ENCODE peak calls at places on chromosomes 5 and 9, in six cellular contexts. H is nucleus accumbens, Z is NCI-H460, J is NCI-H1105 treated with DMSO at 0.1 percent for 48 hours, M is renal cortical epithelial cell, O is GM20000. Y is an unnamed sample.

GRCh38 chr5:52657231-52657645 is 130.5 kb upstream of the ITGA1 start:
- DNase-seq in H (no peak), Z (peak; percentile 48), J (peak; percentile 85), M (peak; percentile 72), O (peak; percentile 29), Y (no peak)

GRCh38 chr5:111494350-111494999 is 17.9 kb downstream of the STARD4 start:
- DNase-seq in H (no peak), Z (no peak), J (peak; percentile 25), M (no peak), O (no peak), Y (no peak)

GRCh38 chr9:74379718-74380117 is 117.4 kb upstream of the RORB start:
- DNase-seq in H (no peak), Z (peak; percentile 1), J (peak; percentile 76), M (peak; percentile 42), O (peak; percentile 9), Y (no peak)

GRCh38 chr9:97873877-97874276 is 20.9 kb downstream of the FOXE1 start:
- DNase-seq in H (no peak), Z (no peak), J (no peak), M (peak; percentile 88), O (no peak), Y (no peak)

GRCh38 chr9:122322553-122322952 is 48.3 kb upstream of the PTGS1 start:
- DNase-seq in H (no peak), Z (no peak), J (no peak), M (no peak), O (no peak), Y (no peak)

GRCh38 chr5:135830384-135831275 is 3.8 kb upstream of the SLC25A48 start:
- DNase-seq in H (no peak), Z (no peak), J (no peak), M (no peak), O (no peak), Y (no peak)

GRCh38 chr9:106403081-106403480 is 459.9 kb upstream of the ZNF462 start:
- DNase-seq in H (no peak), Z (no peak), J (no peak), M (peak; percentile 75), O (no peak), Y (no peak)

GRCh38 chr9:126761274-126761673 is 43.6 kb upstream of the ZBTB43 start:
- DNase-seq in H (no peak), Z (no peak), J (no peak), M (no peak), O (no peak), Y (no peak)

GRCh38 chr5:37665272-37665671 is 174.6 kb downstream of the GDNF start:
- DNase-seq in H (no peak), Z (no peak), J (no peak), M (peak; percentile 38), O (no peak), Y (no peak)

GRCh38 chr5:1480806-1481205 is 35.6 kb upstream of the SLC6A3 start:
- DNase-seq in H (no peak), Z (no peak), J (no peak), M (no peak), O (no peak), Y (no peak)

GRCh38 chr5:14465086-14465485 is 116.5 kb upstream of the OTULINL start:
- DNase-seq in H (no peak), Z (no peak), J (no peak), M (no peak), O (no peak), Y (no peak)

GRCh38 chr5:134502259-134502658 is 23.2 kb upstream of the JADE2 start:
- DNase-seq in H (no peak), Z (no peak), J (no peak), M (no peak), O (no peak), Y (no peak)

GRCh38 chr5:56310711-56311204 is 77.6 kb upstream of the ANKRD55 start:
- DNase-seq in H (no peak), Z (no peak), J (no peak), M (no peak), O (no peak), Y (no peak)

GRCh38 chr9:33112099-33112498 is 35.6 kb upstream of the SMU1 start:
- DNase-seq in H (no peak), Z (no peak), J (no peak), M (no peak), O (no peak), Y (no peak)

GRCh38 chr9:27817747-27818146 is 244.5 kb upstream of the C9orf72 start:
- DNase-seq in H (no peak), Z (no peak), J (no peak), M (no peak), O (no peak), Y (no peak)

GRCh38 chr5:107705390-107706014 is 34.8 kb upstream of the EFNA5 start:
- DNase-seq in H (no peak), Z (no peak), J (no peak), M (peak; percentile 72), O (no peak), Y (no peak)

GRCh38 chr9:121576281-121577075 is 75.0 kb upstream of the DAB2IP start:
- DNase-seq in H (no peak), Z (no peak), J (peak; percentile 49), M (no peak), O (no peak), Y (no peak)

GRCh38 chr9:126146254-126147145 is 180.1 kb upstream of the MVB12B start:
- DNase-seq in H (no peak), Z (peak; percentile 20), J (peak; percentile 56), M (no peak), O (peak; percentile 69), Y (no peak)

GRCh38 chr9:136438548-136438908 is 1.1 kb downstream of the INPP5E start:
- DNase-seq in H (no peak), Z (no peak), J (no peak), M (no peak), O (peak; percentile 57), Y (no peak)

GRCh38 chr9:72557549-72557948 is 36.1 kb downstream of the TMC1 start:
- DNase-seq in H (no peak), Z (peak; percentile 64), J (no peak), M (peak; percentile 99), O (no peak), Y (no peak)

GRCh38 chr5:98314262-98314661 is 459.2 kb upstream of the RGMB start:
- DNase-seq in H (no peak), Z (no peak), J (no peak), M (peak; percentile 42), O (no peak), Y (no peak)

GRCh38 chr5:35898952-35899351 is 39.5 kb downstream of the CAPSL start:
- DNase-seq in H (no peak), Z (no peak), J (no peak), M (no peak), O (no peak), Y (no peak)

GRCh38 chr9:137176302-137177182 is 4.7 kb upstream of the TMEM210 start:
- DNase-seq in H (no peak), Z (peak; percentile 37), J (peak; percentile 37), M (peak; percentile 34), O (peak; percentile 81), Y (peak; percentile 22)

GRCh38 chr5:172979778-172980177 is 3.8 kb upstream of the ATP6V0E1 start:
- DNase-seq in H (no peak), Z (no peak), J (no peak), M (no peak), O (no peak), Y (no peak)

GRCh38 chr5:77946381-77947050 is 170.4 kb upstream of the TBCA start:
- DNase-seq in H (no peak), Z (no peak), J (peak; percentile 68), M (no peak), O (no peak), Y (no peak)

GRCh38 chr5:114407783-114408182 is 45.9 kb downstream of the KCNN2 start:
- DNase-seq in H (no peak), Z (no peak), J (no peak), M (no peak), O (no peak), Y (no peak)

GRCh38 chr9:98430535-98430934 is 175.1 kb upstream of the TBC1D2 start:
- DNase-seq in H (no peak), Z (no peak), J (no peak), M (no peak), O (no peak), Y (no peak)

GRCh38 chr5:45568813-45569212 is 127.4 kb downstream of the HCN1 start:
- DNase-seq in H (no peak), Z (no peak), J (no peak), M (no peak), O (no peak), Y (no peak)

GRCh38 chr9:73149371-73150067 is 2.1 kb upstream of the ANXA1 start:
- DNase-seq in H (no peak), Z (peak; percentile 80), J (no peak), M (peak; percentile 96), O (peak; percentile 27), Y (no peak)

GRCh38 chr9:87514136-87514535 is 16.5 kb downstream of the DAPK1 start:
- DNase-seq in H (no peak), Z (no peak), J (no peak), M (no peak), O (no peak), Y (no peak)

GRCh38 chr5:133421394-133421793 is 190.9 kb downstream of the FSTL4 start:
- DNase-seq in H (no peak), Z (no peak), J (no peak), M (peak; percentile 4), O (no peak), Y (no peak)

GRCh38 chr5:147397616-147398015 is 112.3 kb downstream of the DPYSL3 start:
- DNase-seq in H (no peak), Z (no peak), J (no peak), M (no peak), O (no peak), Y (no peak)

GRCh38 chr5:83281658-83282057 is 189.9 kb upstream of the VCAN start:
- DNase-seq in H (no peak), Z (no peak), J (no peak), M (peak; percentile 93), O (no peak), Y (no peak)